ENCODE peak calls at places on chromosomes 3 and 15, in ten cellular contexts. Y is kidney epithelial cell, E is HL-60, S is stomach, U is hepatocyte, I is BE2C, X is suprapubic skin, M is endothelial cell of umbilical vein, H is cardiac muscle cell, G is mammary epithelial cell. N is an unnamed sample. For H3K27me3, the result is how much of the 10 kb centered on the place peaks cover.

GRCh38 chr3:107933450-107933849 is 157.4 kb downstream of the CD47 start:
- DNase-seq in E (no peak), S (no peak), G (no peak), I (no peak), Y (no peak), H (no peak), M (no peak), X (no peak), U (no peak), N (no peak)

GRCh38 chr15:68650901-68651709 is 72.3 kb downstream of the CORO2B start:
- DNase-seq in U (peak), S (peak), Y (no peak), X (peak), G (no peak), I (peak), E (no peak), H (peak), M (peak), N (no peak)

GRCh38 chr3:69932087-69932486 is 67.4 kb upstream of the SAMMSON start:
- DNase-seq in X (no peak), S (no peak), E (no peak), U (no peak), G (no peak), H (no peak), I (no peak), M (no peak), Y (no peak), N (no peak)

GRCh38 chr3:59258591-59258990 is 208.8 kb upstream of the CFAP20DC start:
- DNase-seq in M (no peak), X (no peak), Y (no peak), S (no peak), E (no peak), U (no peak), I (no peak), H (no peak), G (no peak), N (no peak)

GRCh38 chr15:57418640-57419039 is 42.3 kb downstream of the CGNL1 start:
- DNase-seq in H (no peak), I (no peak), G (no peak), E (no peak), X (no peak), Y (peak), M (no peak), U (no peak), S (no peak), N (no peak)

GRCh38 chr15:42138411-42138810 is 18.0 kb downstream of the PLA2G4F start:
- DNase-seq in S (peak), E (no peak), G (no peak), M (no peak), X (peak), U (no peak), Y (no peak), I (no peak), H (no peak), N (no peak)

GRCh38 chr3:41327718-41328117 is 128.4 kb downstream of the CTNNB1 start:
- DNase-seq in H (no peak), G (peak), Y (no peak), M (no peak), E (no peak), U (peak), S (no peak), X (no peak), I (no peak), N (no peak)

GRCh38 chr15:80384442-80384841 is 19.7 kb upstream of the ARNT2 start:
- DNase-seq in U (no peak), H (no peak), M (no peak), E (no peak), G (no peak), X (no peak), S (no peak), I (no peak), Y (no peak), N (no peak)

GRCh38 chr3:147540921-147541320 is 131.8 kb downstream of the ZIC1 start:
- DNase-seq in E (no peak), S (no peak), Y (no peak), G (no peak), U (no peak), X (no peak), H (no peak), M (no peak), I (no peak), N (no peak)

GRCh38 chr15:40183636-40184463 is 23.0 kb downstream of the BUB1B start:
- DNase-seq in H (no peak), X (no peak), G (no peak), S (no peak), M (no peak), E (no peak), Y (no peak), I (no peak), U (no peak), N (no peak)

GRCh38 chr15:61621146-61621545 is 392.0 kb upstream of the RORA start:
- DNase-seq in I (peak), H (peak), M (peak), E (no peak), Y (no peak), X (no peak), S (no peak), G (peak), U (peak), N (no peak)

GRCh38 chr15:88998980-88999713 is 86.0 kb upstream of the MFGE8 start:
- DNase-seq in X (no peak), G (no peak), E (no peak), S (no peak), M (no peak), U (no peak), I (no peak), H (no peak), Y (no peak), N (no peak)

GRCh38 chr3:39138804-39139415 is 14.5 kb downstream of the CSRNP1 start:
- DNase-seq in S (peak), G (no peak), Y (no peak), U (peak), I (no peak), H (no peak), M (no peak), X (no peak), E (no peak), N (no peak)

GRCh38 chr3:13021141-13021933 is 51.9 kb downstream of the IQSEC1 start:
- DNase-seq in H (no peak), E (no peak), U (no peak), Y (no peak), S (peak), I (peak), M (peak), X (peak), G (no peak), N (no peak)

GRCh38 chr3:29525254-29525881 is 244.5 kb downstream of the RBMS3 start:
- DNase-seq in E (no peak), S (peak), Y (no peak), G (peak), H (no peak), I (no peak), M (peak), X (peak), U (no peak), N (no peak)

GRCh38 chr15:80804970-80805495 is 25.9 kb downstream of the CEMIP start:
- DNase-seq in S (no peak), E (no peak), I (no peak), U (peak), M (no peak), Y (no peak), G (no peak), X (no peak), H (no peak), N (no peak)

GRCh38 chr15:41801850-41802455 is 25.9 kb upstream of the JMJD7 start:
- DNase-seq in S (no peak), E (no peak), I (no peak), H (no peak), M (peak), Y (no peak), G (peak), U (no peak), X (no peak), N (no peak)

GRCh38 chr3:150078983-150079739 is 108.5 kb upstream of the PFN2 start:
- DNase-seq in H (no peak), Y (peak), U (peak), I (peak), E (no peak), S (no peak), G (peak), X (no peak), M (no peak), N (no peak)

GRCh38 chr15:70095387-70096214 is 2.1 kb downstream of the TLE3 start:
- DNase-seq in S (peak), M (peak), H (peak), E (no peak), U (peak), G (peak), I (peak), Y (no peak), X (peak), N (no peak)

GRCh38 chr15:57541805-57542504 is 49.7 kb upstream of the MYZAP start:
- DNase-seq in S (peak), X (no peak), U (peak), E (no peak), Y (no peak), I (peak), G (peak), M (peak), H (peak), N (no peak)

GRCh38 chr3:187737401-187738088 is 7.7 kb downstream of the BCL6 start:
- DNase-seq in G (peak), U (peak), S (peak), H (peak), E (peak), Y (no peak), X (peak), M (peak), I (peak), N (no peak)

GRCh38 chr3:128878556-128879124 is 780 bp upstream of the ACAD9 start:
- DNase-seq in U (peak), I (no peak), E (peak), H (peak), X (no peak), Y (no peak), G (peak), S (no peak), M (peak), N (no peak)

GRCh38 chr3:132256984-132257383 is 60.2 kb upstream of the ACP3 start:
- DNase-seq in G (peak), E (no peak), U (peak), X (no peak), S (peak), I (peak), H (peak), Y (no peak), M (peak), N (no peak)

GRCh38 chr15:91548588-91548987 is 304.9 kb upstream of the SLCO3A1 start:
- DNase-seq in U (no peak), M (no peak), I (no peak), X (no peak), G (no peak), S (no peak), H (no peak), E (no peak), Y (no peak), N (no peak)

GRCh38 chr15:58678683-58679082 is 70.8 kb downstream of the ADAM10 start:
- DNase-seq in G (peak), E (no peak), S (no peak), H (no peak), X (no peak), Y (no peak), M (peak), I (no peak), U (no peak), N (no peak)

GRCh38 chr3:119403201-119403600 is 60.2 kb downstream of the TMEM39A start:
- DNase-seq in E (no peak), X (no peak), H (no peak), I (no peak), M (no peak), G (no peak), U (no peak), Y (no peak), S (no peak), N (no peak)

GRCh38 chr3:171704814-171705213 is 105.5 kb downstream of the PLD1 start:
- DNase-seq in E (no peak), H (no peak), U (no peak), X (no peak), M (no peak), Y (no peak), S (no peak), I (no peak), G (no peak), N (no peak)

GRCh38 chr3:69385723-69386483 is at the start of gene FRMD4B:
- DNase-seq in S (peak), M (peak), Y (peak), I (peak), U (peak), X (peak), H (peak), E (no peak), G (peak), N (no peak)

GRCh38 chr3:154766765-154767503 is 313.2 kb upstream of the MME start:
- DNase-seq in U (no peak), X (no peak), E (no peak), I (no peak), H (no peak), G (no peak), S (no peak), Y (no peak), M (no peak), N (no peak)

GRCh38 chr15:80266113-80266512 is 14.1 kb upstream of the CTXND1 start:
- DNase-seq in I (no peak), X (no peak), S (no peak), H (no peak), G (no peak), Y (no peak), U (no peak), M (no peak), E (no peak), N (no peak)

GRCh38 chr3:6781103-6781502 is 79.8 kb upstream of the GRM7 start:
- DNase-seq in U (no peak), X (no peak), Y (no peak), G (no peak), E (no peak), H (no peak), S (no peak), M (no peak), I (no peak), N (no peak)

GRCh38 chr15:91291673-91292072 is 191.6 kb downstream of the SV2B start:
- DNase-seq in Y (no peak), E (peak), M (no peak), U (no peak), I (peak), H (no peak), S (no peak), X (no peak), G (no peak), N (no peak)

GRCh38 chr3:107208100-107208499 is 169.1 kb upstream of the CCDC54 start:
- DNase-seq in G (peak), I (peak), H (peak), S (no peak), Y (peak), M (peak), X (no peak), U (peak), E (no peak), N (no peak)

GRCh38 chr3:54599741-54600140 is 328.1 kb downstream of the LRTM1 start:
- DNase-seq in S (no peak), G (no peak), X (no peak), H (no peak), M (no peak), I (peak), E (no peak), U (peak), Y (no peak), N (no peak)

GRCh38 chr3:47162695-47163022 is 1.3 kb downstream of the SETD2 start:
- DNase-seq in I (no peak), G (peak), M (no peak), X (no peak), Y (no peak), U (peak), S (no peak), H (no peak), E (no peak), N (no peak)

GRCh38 chr15:33194704-33195261 is at the start of gene FMN1:
- DNase-seq in G (peak), X (peak), M (peak), S (peak), I (peak), Y (peak), H (peak), U (peak), E (peak), N (peak)

GRCh38 chr3:28218071-28218916 is 23.1 kb upstream of the CMC1 start:
- DNase-seq in X (no peak), I (no peak), G (no peak), E (no peak), S (no peak), Y (no peak), M (no peak), H (no peak), U (no peak), N (no peak)

DNA sequence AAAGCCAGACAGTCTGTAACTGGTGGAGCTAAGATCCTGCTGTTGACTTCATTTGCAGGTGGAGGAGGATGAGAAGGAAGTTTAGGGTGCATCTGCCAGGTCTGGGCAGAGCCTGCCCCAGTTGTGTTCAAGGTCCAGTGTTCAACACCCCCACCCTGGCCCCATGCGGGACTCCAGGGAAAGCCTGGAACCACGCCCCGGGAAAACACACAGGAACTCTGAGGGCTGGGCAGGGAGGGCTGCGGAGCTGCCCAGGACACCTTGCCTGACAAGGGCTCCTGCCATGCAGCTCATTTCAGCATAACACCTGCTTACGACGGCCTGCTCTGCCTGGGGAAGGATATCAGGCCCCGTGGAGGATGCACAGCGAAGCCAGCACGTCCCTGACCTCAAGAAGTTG is 286.3 kb downstream of the XXYLT1 start:
- DNase-seq in S (no peak), G (no peak), M (no peak), H (no peak), Y (no peak), U (peak), I (no peak), X (no peak), E (no peak), N (no peak)
- H3K4me3 ChIP-seq in S (peak), G (no peak), M (no peak), H (no peak), Y (peak), U (no peak), I (no peak), X (peak), E (no peak), N (no peak)

DNA sequence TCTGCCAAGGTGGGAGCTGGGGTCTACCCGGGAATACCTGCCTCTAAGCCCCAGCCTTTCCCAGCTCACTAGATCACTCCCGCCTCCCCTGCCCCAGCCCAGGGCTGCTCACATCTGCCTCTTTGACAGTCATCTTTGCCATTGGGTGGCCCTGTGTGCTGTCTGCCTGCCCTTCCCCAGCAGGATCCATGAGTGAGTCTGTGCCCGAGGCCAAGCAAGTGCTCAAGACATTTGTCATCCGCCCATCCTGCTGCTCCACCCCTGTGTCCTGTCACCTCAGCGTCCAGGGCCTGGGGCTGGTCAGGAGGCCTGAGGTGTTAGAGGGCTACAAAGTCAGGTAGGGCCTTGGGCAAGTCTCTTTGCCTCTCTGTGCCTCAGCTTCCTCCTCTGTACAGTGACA is 89.4 kb downstream of the LSM3 start:
- DNase-seq in X (no peak), Y (no peak), E (no peak), S (no peak), M (no peak), G (peak), U (no peak), I (no peak), H (no peak), N (no peak)
- H3K27me3 ChIP-seq in X (under half), Y (under half), E (under half), S (under half), M (under half), G (under half), U (under half), I (under half), H (under half), N (under half)

DNA sequence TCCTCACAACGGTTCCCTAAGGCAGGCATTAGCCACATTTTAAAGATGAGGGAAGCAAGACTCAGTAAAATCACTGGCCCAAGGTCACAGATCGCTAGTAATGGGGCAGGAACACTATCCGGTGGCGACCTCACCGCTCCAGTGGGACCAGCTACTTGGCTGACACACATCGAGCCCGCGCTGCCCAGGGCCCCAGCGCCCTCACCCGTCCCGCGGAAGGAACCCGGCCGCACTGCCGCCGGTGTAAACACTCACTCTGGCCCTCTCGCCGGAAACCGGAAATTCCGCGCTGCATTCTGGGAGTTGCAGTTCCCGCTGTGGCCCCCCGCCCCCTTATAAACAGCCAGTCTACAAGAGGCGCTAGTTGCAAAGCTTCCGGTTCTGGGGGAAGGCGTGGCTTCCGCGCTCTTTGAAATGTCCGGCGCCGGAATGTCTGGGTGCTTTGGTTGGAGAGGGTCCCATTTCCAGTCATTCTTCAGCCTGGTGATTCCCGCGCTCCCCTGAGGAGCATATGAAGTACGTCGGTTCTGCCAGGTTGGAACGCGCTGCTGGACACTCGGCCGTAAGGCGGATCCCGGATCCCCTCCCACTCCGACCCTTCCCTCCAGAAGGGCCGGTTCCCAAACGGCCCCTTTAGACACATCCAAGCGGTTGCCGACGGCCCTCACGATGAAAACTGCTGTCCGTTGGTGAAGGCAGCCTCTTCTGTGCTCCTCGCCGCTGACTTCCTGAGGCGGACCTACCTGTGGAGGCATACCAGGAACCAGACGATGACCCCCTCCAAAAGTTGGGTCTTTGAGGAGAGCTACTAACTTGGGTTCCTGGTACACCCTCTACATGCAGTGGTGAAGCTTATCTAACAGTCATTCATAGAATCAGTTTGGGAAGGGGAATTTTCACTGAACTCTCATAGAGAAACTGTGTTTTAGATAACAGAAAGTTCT is at the start of gene UBL7:
- DNase-seq in E (peak), H (peak), M (peak), G (peak), S (peak), I (peak), U (peak), X (peak), Y (peak), N (peak)
- TF ChIP-seq CTCF in E (no peak), H (peak), M (peak), G (peak), S (no peak), I (peak), U (peak), X (no peak), Y (peak), N (no peak)

GRCh38 chr3:114624047-114624445 is 330.2 kb downstream of the TIGIT start:
- DNase-seq in X (peak), G (no peak), U (peak), M (peak), I (peak), H (peak), E (no peak), Y (no peak), S (no peak), N (no peak)
- H3K4me3 ChIP-seq in X (peak), G (no peak), U (no peak), M (peak), I (peak), H (no peak), E (no peak), Y (peak), S (peak), N (peak)

DNA sequence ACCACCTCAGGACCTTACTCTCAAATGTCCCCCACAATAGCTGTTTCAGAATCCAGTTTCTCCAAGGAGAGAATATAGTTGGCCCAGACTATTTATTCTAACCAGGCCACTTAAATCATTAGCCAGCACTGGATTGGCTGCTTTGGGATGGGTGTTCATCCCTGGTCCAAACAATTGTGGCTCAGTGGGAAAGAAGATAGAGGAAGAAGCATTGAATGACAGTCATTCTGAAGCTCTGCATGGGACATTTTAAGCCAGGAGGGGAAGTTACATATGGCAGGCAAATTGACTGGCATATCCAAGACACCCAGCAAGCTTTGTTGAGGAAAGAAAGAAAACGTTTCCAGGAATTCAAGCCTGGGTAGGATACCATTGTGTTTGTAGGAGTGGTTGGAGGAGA is 5.6 kb upstream of the DCLK3 start:
- DNase-seq in X (no peak), U (no peak), I (no peak), G (no peak), E (no peak), Y (no peak), S (no peak), H (no peak), M (no peak), N (no peak)
- H3K27me3 ChIP-seq in X (under half), U (under half), I (under half), G (under half), E (under half), Y (under half), S (under half), H (under half), M (under half), N (under half)

GRCh38 chr15:101051291-101052030 is 132.3 kb downstream of the LRRK1 start:
- DNase-seq in M (no peak), H (no peak), Y (no peak), S (no peak), X (no peak), E (no peak), U (peak), G (no peak), I (peak), N (no peak)
- TF ChIP-seq CTCF in M (no peak), H (no peak), Y (no peak), S (no peak), X (no peak), E (no peak), U (no peak), G (no peak), I (no peak), N (no peak)